ENCODE peak calls at places on chromosomes 2 and 18, in nine cellular contexts. W is A549, V is SK-N-SH, T is HCT116, I is GM23338, E is K562, K is GM12878, C is Panc1, H is HepG2. J is an unnamed sample.

GRCh38 chr2:240597419-240598181 is 11.1 kb downstream of the CAPN10 start:
- DNase-seq in W (no peak), V (no peak), T (no peak), I (no peak), E (no peak), K (no peak), C (no peak), H (peak; percentile 85), J (no peak)

GRCh38 chr2:236962816-236963215 is 122.9 kb upstream of the COPS8 start:
- DNase-seq in W (no peak), V (no peak), T (no peak), I (no peak), E (no peak), K (no peak), C (no peak), H (no peak), J (no peak)

GRCh38 chr2:74181739-74182138 is 3.1 kb upstream of the MOB1A start:
- DNase-seq in W (no peak), V (peak; percentile 41), T (no peak), I (no peak), E (peak; percentile 50), K (peak; percentile 86), C (no peak), H (no peak), J (peak; percentile 84)

GRCh38 chr2:213816583-213816982 is 532.3 kb downstream of the SPAG16 start:
- DNase-seq in W (no peak), V (no peak), T (no peak), I (no peak), E (no peak), K (no peak), C (no peak), H (no peak), J (no peak)

GRCh38 chr2:236168110-236169067 is at the start of gene GBX2:
- DNase-seq in W (peak; percentile 89), V (peak; percentile 91), T (peak; percentile 80), I (peak; percentile 95), E (peak; percentile 92), K (no peak), C (no peak), H (no peak), J (no peak)

GRCh38 chr2:96485751-96486643 is 19.2 kb downstream of the NEURL3 start:
- DNase-seq in W (no peak), V (no peak), T (no peak), I (peak; percentile 64), E (no peak), K (peak; percentile 97), C (no peak), H (peak; percentile 48), J (peak; percentile 48)

GRCh38 chr2:233422649-233423435 is 68.5 kb downstream of the DGKD start:
- DNase-seq in W (no peak), V (no peak), T (no peak), I (no peak), E (no peak), K (no peak), C (no peak), H (no peak), J (no peak)

GRCh38 chr2:169141713-169142352 is 72.5 kb downstream of the DHRS9 start:
- DNase-seq in W (peak; percentile 64), V (peak; percentile 55), T (peak; percentile 49), I (peak; percentile 90), E (peak; percentile 76), K (peak; percentile 7), C (peak; percentile 52), H (peak; percentile 46), J (peak; percentile 16)

GRCh38 chr2:216274194-216274593 is 98.1 kb downstream of the MARCHF4 start:
- DNase-seq in W (no peak), V (no peak), T (no peak), I (no peak), E (no peak), K (no peak), C (no peak), H (no peak), J (no peak)

GRCh38 chr2:234218261-234219180 is 168.0 kb downstream of the SPP2 start:
- DNase-seq in W (no peak), V (peak; percentile 47), T (no peak), I (no peak), E (no peak), K (no peak), C (no peak), H (no peak), J (no peak)

GRCh38 chr2:209577376-209578357 is 153.8 kb downstream of the MAP2 start:
- DNase-seq in W (peak; percentile 12), V (no peak), T (peak; percentile 6), I (peak; percentile 29), E (no peak), K (no peak), C (no peak), H (peak; percentile 10), J (no peak)

GRCh38 chr2:224173210-224173609 is 134.1 kb upstream of the SERPINE2 start:
- DNase-seq in W (no peak), V (no peak), T (no peak), I (no peak), E (no peak), K (no peak), C (no peak), H (no peak), J (no peak)

GRCh38 chr2:22697054-22697453 is 687.9 kb upstream of the KLHL29 start:
- DNase-seq in W (no peak), V (no peak), T (no peak), I (no peak), E (no peak), K (no peak), C (no peak), H (no peak), J (no peak)

GRCh38 chr2:74045454-74045853 is 60.7 kb downstream of the TET3 start:
- DNase-seq in W (no peak), V (no peak), T (no peak), I (no peak), E (no peak), K (no peak), C (no peak), H (no peak), J (no peak)

GRCh38 chr2:21687589-21687988 is 563.8 kb downstream of the TDRD15 start:
- DNase-seq in W (no peak), V (no peak), T (no peak), I (no peak), E (no peak), K (no peak), C (no peak), H (no peak), J (no peak)

GRCh38 chr18:66280470-66280869 is 323.4 kb downstream of the CDH19 start:
- DNase-seq in W (no peak), V (no peak), T (no peak), I (no peak), E (no peak), K (no peak), C (no peak), H (no peak), J (no peak)

GRCh38 chr2:191351921-191352320 is 106.7 kb downstream of the MYO1B start:
- DNase-seq in W (no peak), V (no peak), T (no peak), I (no peak), E (no peak), K (no peak), C (no peak), H (no peak), J (no peak)

GRCh38 chr2:204691911-204692510 is 146.7 kb downstream of the PARD3B start:
- DNase-seq in W (peak; percentile 86), V (peak; percentile 34), T (peak; percentile 10), I (peak; percentile 85), E (peak; percentile 7), K (no peak), C (peak; percentile 32), H (peak; percentile 75), J (peak; percentile 23)

DNA sequence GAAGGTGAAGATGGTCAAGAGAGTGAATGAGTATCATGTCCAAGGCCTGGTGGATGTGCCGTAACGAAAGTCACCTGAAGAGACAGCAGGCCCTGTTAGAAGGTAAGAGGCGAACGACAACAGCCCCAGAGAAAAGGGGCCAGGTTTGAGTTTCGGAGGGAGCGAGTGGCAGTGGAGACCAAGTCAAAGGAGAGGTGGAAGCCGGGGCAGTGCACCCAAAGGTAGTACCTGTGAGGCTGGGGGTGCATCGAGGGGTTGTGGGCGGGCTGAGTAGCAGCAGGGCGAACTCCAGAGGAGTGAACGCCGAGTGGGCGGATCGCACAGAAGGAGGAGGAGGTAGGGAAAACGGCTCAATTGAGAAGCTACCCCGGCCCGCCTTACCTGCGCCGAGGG is 358 bp downstream of the USP37 start:
- DNase-seq in W (no peak), V (no peak), T (no peak), I (peak; percentile 84), E (no peak), K (no peak), C (no peak), H (no peak), J (no peak)
- H3K27ac ChIP-seq in W (peak overlapping the region; percentile 75), V (peak overlapping the region; percentile 79), T (peak overlapping the region; percentile 61), I (peak overlapping the region; percentile 92), E (peak overlapping the region; percentile 83), K (peak overlapping the region; percentile 75), C (peak overlapping the region; percentile 92), H (peak overlapping the region; percentile 97), J (peak overlapping the region; percentile 98)

DNA sequence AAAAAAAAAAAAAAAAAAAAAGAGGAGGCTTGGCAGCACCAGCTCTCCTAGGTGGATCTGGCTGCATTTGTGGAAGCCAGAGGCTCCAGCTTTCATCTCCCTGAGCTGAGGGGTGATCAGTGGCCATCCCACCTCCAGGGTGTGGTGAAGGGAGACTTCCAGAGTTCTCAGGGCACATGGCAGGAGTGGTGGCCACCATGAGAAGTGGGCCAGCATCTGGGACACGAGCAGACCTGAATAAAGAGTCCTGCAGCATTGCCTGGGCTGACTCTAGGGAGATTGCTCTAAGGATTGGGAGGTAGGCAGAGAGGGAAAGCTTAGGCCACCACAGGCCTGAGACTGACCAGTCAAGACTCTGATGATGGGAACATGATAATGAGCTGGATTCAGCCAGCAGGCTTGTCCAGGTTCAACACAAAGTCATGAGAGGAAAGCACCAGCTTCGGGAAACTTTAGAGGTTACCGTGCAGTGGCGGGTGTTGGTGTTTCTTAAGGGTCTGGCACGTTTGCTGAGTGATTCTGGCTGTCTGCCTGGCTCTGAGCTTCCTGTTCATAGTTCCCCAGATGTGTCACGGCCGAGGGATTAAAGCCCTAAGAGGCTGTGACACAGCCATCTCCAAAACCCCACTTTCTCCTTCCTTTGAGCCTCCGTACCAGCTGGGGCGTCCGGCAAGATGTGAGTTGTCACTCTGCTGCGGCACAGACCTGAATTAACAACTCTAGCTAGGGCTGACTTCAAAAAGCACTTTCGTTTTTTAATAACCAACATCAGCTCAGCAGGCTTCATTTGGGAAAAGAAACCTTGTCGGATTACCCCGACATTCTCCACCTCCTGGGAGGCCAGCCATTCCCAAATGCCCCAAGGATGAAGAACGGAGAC is 38.3 kb upstream of the IL1R1 start:
- DNase-seq in W (peak; percentile 71), V (no peak), T (no peak), I (no peak), E (no peak), K (peak; percentile 67), C (no peak), H (no peak), J (peak; percentile 63)
- TF ChIP-seq REST in W (no peak), V (no peak), T (no peak), I (no peak), E (no peak), K (no peak), C (no peak), H (no peak), J (no peak)

GRCh38 chr2:150859872-150860271 is 372.4 kb upstream of the RND3 start:
- DNase-seq in W (no peak), V (no peak), T (no peak), I (peak; percentile 23), E (no peak), K (no peak), C (no peak), H (no peak), J (no peak)
- H3K27ac ChIP-seq in W (no peak overlapping the region), V (no peak overlapping the region), T (no peak overlapping the region), I (no peak overlapping the region), E (no peak overlapping the region), K (no peak overlapping the region), C (no peak overlapping the region), H (no peak overlapping the region), J (no peak overlapping the region)

GRCh38 chr2:152369176-152369860 is 34.3 kb downstream of the FMNL2 start:
- DNase-seq in W (no peak), V (no peak), T (no peak), I (no peak), E (no peak), K (no peak), C (no peak), H (peak; percentile 37), J (no peak)
- TF ChIP-seq REST in W (no peak), V (no peak), T (no peak), I (no peak), E (no peak), K (no peak), C (no peak), H (no peak), J (no peak)